ENCODE peak calls at places on chromosomes 6 and 20, in six cellular contexts. N is astrocyte of the spinal cord, Q is endodermal cell, S is neural progenitor cell, O is astrocyte, J is kidney epithelial cell. M is an unnamed sample.

GRCh38 chr6:34657307-34657978 is 39.1 kb downstream of the ILRUN start:
- DNase-seq in Q (no peak), N (peak), S (no peak), J (peak), O (peak), M (no peak)

GRCh38 chr20:38843346-38843745 is 37.8 kb downstream of the PPP1R16B start:
- DNase-seq in N (no peak), J (no peak), Q (no peak), O (no peak), S (no peak), M (no peak)

GRCh38 chr6:45423901-45424627 is 46.3 kb upstream of the SUPT3H start:
- DNase-seq in Q (peak), S (peak), O (no peak), N (no peak), J (no peak), M (no peak)

GRCh38 chr6:88476388-88476787 is 310.2 kb upstream of the CNR1 start:
- DNase-seq in O (no peak), N (no peak), Q (no peak), J (no peak), S (peak), M (no peak)

GRCh38 chr20:23047738-23048214 is 1.7 kb downstream of the THBD start:
- DNase-seq in O (no peak), S (peak), J (no peak), Q (peak), N (no peak), M (no peak)

GRCh38 chr20:35200255-35200654 is 26.2 kb upstream of the MMP24 start:
- DNase-seq in S (no peak), O (peak), J (peak), Q (no peak), N (peak), M (no peak)

GRCh38 chr6:154731296-154732218 is 1.7 kb upstream of the SCAF8 start:
- DNase-seq in N (no peak), J (no peak), Q (peak), O (no peak), S (no peak), M (no peak)

GRCh38 chr6:89782222-89782621 is 37.4 kb downstream of the MDN1 start:
- DNase-seq in J (no peak), Q (no peak), N (no peak), O (no peak), S (no peak), M (no peak)

GRCh38 chr6:14804001-14804401 is 441.9 kb upstream of the JARID2 start:
- DNase-seq in O (no peak), Q (no peak), J (no peak), S (no peak), N (peak), M (no peak)

GRCh38 chr6:31729979-31730630 is 1.0 kb upstream of the DDAH2 start:
- DNase-seq in S (peak), O (peak), N (peak), Q (peak), J (no peak), M (peak)
- TF ChIP-seq CTCF in S (no peak), O (no peak), N (peak), Q (no peak), J (no peak), M (no peak)

DNA sequence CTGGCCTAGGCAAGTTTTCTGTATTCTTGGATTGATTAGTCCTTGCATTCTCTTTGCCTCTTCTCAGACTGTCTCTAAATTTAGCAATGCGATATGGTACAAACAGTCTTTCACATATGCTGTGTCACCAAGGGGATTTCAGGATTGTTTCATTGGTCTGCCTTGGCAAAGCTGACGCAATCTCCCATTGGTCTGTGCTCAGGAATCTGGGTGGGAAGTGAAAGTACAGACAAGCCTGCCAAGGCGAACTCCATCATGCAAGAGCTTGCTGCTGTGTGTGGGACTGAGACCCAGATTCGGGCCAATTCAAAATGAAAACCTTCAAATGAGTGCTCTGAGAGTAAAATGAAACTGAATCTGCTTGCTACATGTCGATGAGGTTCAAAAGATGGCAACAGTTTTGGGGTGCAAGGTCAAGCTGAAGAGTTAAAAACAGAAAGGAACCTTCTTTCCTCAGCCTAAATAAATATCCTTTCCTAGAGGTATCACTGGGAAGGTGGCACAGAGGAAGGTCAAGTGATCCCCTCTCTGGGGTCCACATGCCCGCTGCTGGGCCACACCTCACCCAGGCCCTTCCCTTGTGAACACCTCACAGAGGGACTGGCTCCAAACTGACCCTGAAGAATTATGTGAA is 198.8 kb upstream of the PREP start:
- DNase-seq in Q (no peak), J (no peak), O (peak), S (no peak), N (peak), M (no peak)
- H3K4me3 ChIP-seq in Q (no peak), J (no peak), O (no peak), S (no peak), N (no peak), M (no peak)

GRCh38 chr6:158026054-158026900 is 44.6 kb downstream of the SYNJ2 start:
- DNase-seq in Q (peak), J (peak), O (peak), S (no peak), N (peak), M (peak)
- TF ChIP-seq CTCF in Q (peak), J (peak), O (peak), S (peak), N (peak), M (peak)

GRCh38 chr6:156559151-156559690 is 218.0 kb upstream of the ARID1B start:
- DNase-seq in O (no peak), N (no peak), S (no peak), Q (no peak), J (no peak), M (no peak)
- H3K4me3 ChIP-seq in O (no peak), N (no peak), S (no peak), Q (no peak), J (no peak), M (no peak)

DNA sequence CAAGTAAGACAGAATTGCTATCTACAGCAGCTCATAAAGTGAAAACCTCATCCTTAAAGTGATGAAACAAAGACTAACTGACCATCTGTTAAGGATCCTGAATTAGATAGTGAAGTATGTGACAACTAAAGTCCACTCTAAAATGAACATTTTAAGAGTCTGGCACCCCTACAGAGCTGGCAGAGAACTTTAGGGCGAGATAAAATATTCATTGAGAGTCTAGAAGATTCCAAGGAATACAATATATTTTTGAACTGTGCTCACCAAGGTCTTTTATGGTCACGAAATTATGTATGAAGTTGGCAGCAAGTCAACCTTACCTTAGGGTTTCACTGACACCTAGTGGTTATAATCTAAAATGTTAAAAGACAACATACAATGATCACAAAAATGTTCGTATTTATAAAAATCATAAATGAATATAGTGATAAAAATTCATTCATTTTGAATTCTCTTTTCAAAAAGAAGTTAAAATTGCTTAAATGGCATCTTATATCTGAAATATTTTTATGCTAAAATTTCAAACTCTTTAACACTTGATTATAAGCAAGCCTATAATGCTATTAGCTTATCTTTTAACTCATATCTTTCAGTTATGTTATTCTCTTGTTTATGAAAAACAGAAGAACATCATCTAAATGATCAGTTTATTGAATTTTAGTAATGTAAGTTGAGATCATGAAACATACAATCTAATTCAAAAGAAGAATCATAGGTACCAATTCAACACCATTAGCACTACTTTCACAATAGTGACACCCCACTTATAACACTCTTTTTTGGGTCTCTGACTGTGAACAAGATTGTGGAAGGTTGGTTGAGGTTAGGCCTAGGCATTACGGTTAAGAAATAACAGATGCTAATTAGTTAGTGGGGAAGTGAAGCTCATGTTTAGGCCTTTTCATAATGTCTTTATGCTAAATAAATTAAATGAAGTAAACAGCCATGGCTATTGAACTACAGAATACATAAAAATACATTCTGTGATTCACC is 27.5 kb downstream of the RSPH3 start:
- DNase-seq in O (peak), N (peak), Q (no peak), J (no peak), S (peak), M (peak)
- TF ChIP-seq CTCF in O (peak), N (peak), Q (peak), J (peak), S (peak), M (peak)

DNA sequence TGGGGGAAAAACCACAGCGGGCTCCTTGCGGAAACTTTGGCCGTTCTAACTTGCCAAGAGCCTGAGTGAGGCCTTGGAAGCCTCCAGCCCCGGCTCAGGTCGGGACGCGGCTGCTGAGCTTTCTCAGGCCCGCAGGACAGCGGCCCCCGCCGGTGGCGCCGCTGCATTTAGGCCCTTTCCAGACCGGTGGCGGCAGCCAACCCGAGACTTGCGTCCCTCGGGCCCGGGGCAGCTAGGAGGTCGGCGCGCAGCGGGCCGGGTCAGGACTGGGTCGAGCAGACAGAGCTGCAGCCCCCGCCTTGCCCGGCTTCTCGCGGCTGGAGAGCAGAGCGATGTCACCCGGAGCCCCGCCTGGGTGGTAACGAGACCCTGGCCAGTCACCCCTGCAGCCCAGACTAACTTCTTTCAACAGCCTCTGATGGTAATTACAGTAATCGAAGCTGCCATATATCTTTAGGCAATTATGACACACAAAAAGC is 2.7 kb downstream of the NR2E1 start:
- DNase-seq in N (peak), O (peak), S (peak), J (no peak), Q (peak), M (no peak)
- H3K4me3 ChIP-seq in N (no peak), O (no peak), S (peak), J (no peak), Q (peak), M (no peak)

GRCh38 chr6:12909828-12910227 is 193.3 kb downstream of the PHACTR1 start:
- DNase-seq in J (no peak), N (no peak), Q (no peak), O (no peak), S (no peak), M (no peak)
- TF ChIP-seq CTCF in J (no peak), N (no peak), Q (peak), O (no peak), S (no peak), M (no peak)